ENCODE peak calls at places on chromosome 9, in ten cellular contexts. One of them, this sample, is unnamed.

GRCh38 chr9:69433968-69434367 is 109.0 kb downstream of the ENTREP1 start:
- DNase-seq in GM03348: no peak
- DNase-seq in body of pancreas: no peak
- DNase-seq in iPS DF 19.7: no peak
- DNase-seq in fibroblast of the aortic adventitia: no peak
- DNase-seq in stimulated activated naive CD8-positive, alpha-beta T cell treated with anti-CD3 and anti-CD28 coated beads, Interleukin-15, amount 100 ng/mL, for 72 hours: no peak
- DNase-seq in endothelial cell: no peak
- DNase-seq in HT1080: no peak
- DNase-seq in HFFc6: no peak
- DNase-seq in EH: no peak
- DNase-seq in this sample: no peak

GRCh38 chr9:110133059-110133458 is 74.9 kb downstream of the C9orf152 start:
- DNase-seq in EH: no peak
- DNase-seq in iPS DF 19.7: no peak
- DNase-seq in HFFc6: no peak
- DNase-seq in stimulated activated naive CD8-positive, alpha-beta T cell treated with anti-CD3 and anti-CD28 coated beads, Interleukin-15, amount 100 ng/mL, for 72 hours: no peak
- DNase-seq in GM03348: no peak
- DNase-seq in endothelial cell: no peak
- DNase-seq in fibroblast of the aortic adventitia: peak
- DNase-seq in body of pancreas: no peak
- DNase-seq in HT1080: no peak
- DNase-seq in this sample: no peak

GRCh38 chr9:86079421-86080111 is 19.8 kb downstream of the GOLM1 start:
- DNase-seq in GM03348: peak
- DNase-seq in stimulated activated naive CD8-positive, alpha-beta T cell treated with anti-CD3 and anti-CD28 coated beads, Interleukin-15, amount 100 ng/mL, for 72 hours: no peak
- DNase-seq in body of pancreas: no peak
- DNase-seq in iPS DF 19.7: no peak
- DNase-seq in HT1080: peak
- DNase-seq in endothelial cell: no peak
- DNase-seq in EH: peak
- DNase-seq in HFFc6: no peak
- DNase-seq in fibroblast of the aortic adventitia: peak
- DNase-seq in this sample: peak

GRCh38 chr9:119318371-119318770 is 50.9 kb downstream of the BRINP1 start:
- DNase-seq in iPS DF 19.7: no peak
- DNase-seq in endothelial cell: no peak
- DNase-seq in HFFc6: no peak
- DNase-seq in GM03348: no peak
- DNase-seq in fibroblast of the aortic adventitia: no peak
- DNase-seq in EH: no peak
- DNase-seq in body of pancreas: no peak
- DNase-seq in stimulated activated naive CD8-positive, alpha-beta T cell treated with anti-CD3 and anti-CD28 coated beads, Interleukin-15, amount 100 ng/mL, for 72 hours: no peak
- DNase-seq in HT1080: no peak
- DNase-seq in this sample: no peak

GRCh38 chr9:109335929-109336328 is 15.1 kb upstream of the EPB41L4B start:
- DNase-seq in EH: no peak
- DNase-seq in fibroblast of the aortic adventitia: no peak
- DNase-seq in HT1080: no peak
- DNase-seq in GM03348: no peak
- DNase-seq in endothelial cell: no peak
- DNase-seq in stimulated activated naive CD8-positive, alpha-beta T cell treated with anti-CD3 and anti-CD28 coated beads, Interleukin-15, amount 100 ng/mL, for 72 hours: no peak
- DNase-seq in iPS DF 19.7: no peak
- DNase-seq in body of pancreas: no peak
- DNase-seq in HFFc6: no peak
- DNase-seq in this sample: no peak

GRCh38 chr9:78021692-78022091 is 9.9 kb downstream of the GNAQ start:
- DNase-seq in GM03348: no peak
- DNase-seq in HFFc6: no peak
- DNase-seq in EH: no peak
- DNase-seq in HT1080: no peak
- DNase-seq in stimulated activated naive CD8-positive, alpha-beta T cell treated with anti-CD3 and anti-CD28 coated beads, Interleukin-15, amount 100 ng/mL, for 72 hours: no peak
- DNase-seq in body of pancreas: no peak
- DNase-seq in fibroblast of the aortic adventitia: peak
- DNase-seq in endothelial cell: peak
- DNase-seq in iPS DF 19.7: no peak
- DNase-seq in this sample: peak

GRCh38 chr9:71858812-71859211 is 52.2 kb downstream of the ABHD17B start:
- DNase-seq in fibroblast of the aortic adventitia: no peak
- DNase-seq in HT1080: peak
- DNase-seq in body of pancreas: no peak
- DNase-seq in EH: peak
- DNase-seq in HFFc6: peak
- DNase-seq in iPS DF 19.7: no peak
- DNase-seq in endothelial cell: no peak
- DNase-seq in stimulated activated naive CD8-positive, alpha-beta T cell treated with anti-CD3 and anti-CD28 coated beads, Interleukin-15, amount 100 ng/mL, for 72 hours: no peak
- DNase-seq in GM03348: no peak
- DNase-seq in this sample: peak

GRCh38 chr9:37324261-37324683 is 98.2 kb upstream of the GRHPR start:
- DNase-seq in GM03348: no peak
- DNase-seq in stimulated activated naive CD8-positive, alpha-beta T cell treated with anti-CD3 and anti-CD28 coated beads, Interleukin-15, amount 100 ng/mL, for 72 hours: no peak
- DNase-seq in body of pancreas: no peak
- DNase-seq in iPS DF 19.7: no peak
- DNase-seq in HFFc6: no peak
- DNase-seq in fibroblast of the aortic adventitia: no peak
- DNase-seq in HT1080: no peak
- DNase-seq in EH: peak
- DNase-seq in endothelial cell: no peak
- DNase-seq in this sample: no peak

GRCh38 chr9:33734911-33735310 is 60.5 kb upstream of the PRSS3 start:
- DNase-seq in stimulated activated naive CD8-positive, alpha-beta T cell treated with anti-CD3 and anti-CD28 coated beads, Interleukin-15, amount 100 ng/mL, for 72 hours: no peak
- DNase-seq in endothelial cell: no peak
- DNase-seq in EH: peak
- DNase-seq in fibroblast of the aortic adventitia: no peak
- DNase-seq in GM03348: no peak
- DNase-seq in HT1080: no peak
- DNase-seq in body of pancreas: no peak
- DNase-seq in iPS DF 19.7: no peak
- DNase-seq in HFFc6: no peak
- DNase-seq in this sample: peak

GRCh38 chr9:13845460-13845859 is 468.5 kb downstream of the NFIB start:
- DNase-seq in body of pancreas: no peak
- DNase-seq in endothelial cell: no peak
- DNase-seq in stimulated activated naive CD8-positive, alpha-beta T cell treated with anti-CD3 and anti-CD28 coated beads, Interleukin-15, amount 100 ng/mL, for 72 hours: no peak
- DNase-seq in EH: peak
- DNase-seq in HFFc6: peak
- DNase-seq in fibroblast of the aortic adventitia: peak
- DNase-seq in iPS DF 19.7: no peak
- DNase-seq in HT1080: peak
- DNase-seq in GM03348: peak
- DNase-seq in this sample: peak